ENCODE peak calls at places on chromosomes 3 and 15, in ten cellular contexts. N is naive thymus-derived CD4-positive, alpha-beta T cell; O is NCI-H1105; Z is KBM-7; L is GM13976; E is tibial artery; H is fibroblast of lung; A is cardiac muscle cell; V is T-helper 17 cell; S is activated CD8-positive, alpha-beta T cell treated with anti-CD3 and anti-CD28 coated beads, Interleukin-2, amount 10 ng/mL, durations not matched to agents 7 days and 5 days. G is an unnamed sample.

GRCh38 chr15:87672309-87672897 is 584.1 kb downstream of the NTRK3 start:
- DNase-seq in V (no peak), E (peak; percentile 29), S (no peak), A (peak; percentile 67), Z (peak; percentile 13), H (peak; percentile 39), O (no peak), L (no peak), N (no peak), G (no peak)

GRCh38 chr3:69410301-69410700 is 24.4 kb upstream of the FRMD4B start:
- DNase-seq in N (peak; percentile 56), A (peak; percentile 77), E (peak; percentile 75), S (peak; percentile 81), V (peak; percentile 22), Z (peak; percentile 81), L (peak; percentile 51), O (no peak), H (peak; percentile 49), G (peak; percentile 20)

GRCh38 chr3:4897765-4898453 is 81.3 kb upstream of the BHLHE40 start:
- DNase-seq in Z (no peak), E (peak; percentile 29), A (peak; percentile 36), H (peak; percentile 54), N (no peak), S (no peak), O (no peak), L (no peak), V (no peak), G (no peak)

GRCh38 chr3:105145516-105145915 is 221.2 kb upstream of the ALCAM start:
- DNase-seq in A (no peak), V (no peak), O (no peak), N (no peak), L (no peak), E (no peak), Z (no peak), H (no peak), S (no peak), G (no peak)

GRCh38 chr15:40320931-40321371 is 2.5 kb upstream of the INAFM2 start:
- DNase-seq in H (peak; percentile 60), S (peak; percentile 75), O (peak; percentile 52), Z (peak; percentile 72), E (peak; percentile 70), N (peak; percentile 71), A (peak; percentile 76), L (peak; percentile 76), V (peak; percentile 27), G (peak; percentile 16)

GRCh38 chr15:65374334-65374733 is 3.5 kb downstream of the IGDCC3 start:
- DNase-seq in A (no peak), L (no peak), N (no peak), H (no peak), V (no peak), O (no peak), S (no peak), Z (no peak), E (no peak), G (no peak)

GRCh38 chr15:39685999-39686613 is 96.5 kb downstream of the FSIP1 start:
- DNase-seq in Z (peak; percentile 71), S (peak; percentile 53), A (peak; percentile 78), N (peak; percentile 21), O (peak; percentile 17), H (peak; percentile 53), E (peak; percentile 20), V (no peak), L (peak; percentile 39), G (no peak)

GRCh38 chr3:99875925-99876781 is 58.5 kb downstream of the CMSS1 start:
- DNase-seq in V (peak; percentile 46), H (peak; percentile 79), S (peak; percentile 71), E (peak; percentile 77), A (peak; percentile 86), Z (peak; percentile 77), O (peak; percentile 63), N (peak; percentile 65), L (peak; percentile 85), G (peak; percentile 16)

GRCh38 chr15:65819563-65819960 is 27.5 kb upstream of the DENND4A start:
- DNase-seq in L (no peak), A (no peak), N (no peak), E (no peak), V (no peak), O (peak; percentile 33), Z (no peak), S (peak; percentile 25), H (no peak), G (peak; percentile 9)

GRCh38 chr3:123347205-123347604 is 101.7 kb downstream of the ADCY5 start:
- DNase-seq in E (no peak), Z (peak; percentile 4), V (no peak), A (no peak), N (no peak), O (no peak), L (no peak), H (no peak), S (no peak), G (no peak)

GRCh38 chr3:122942937-122943827 is 84.4 kb downstream of the SEMA5B start:
- DNase-seq in A (peak; percentile 63), N (no peak), V (no peak), Z (peak; percentile 60), L (peak; percentile 83), O (peak; percentile 39), H (peak; percentile 39), E (peak; percentile 66), S (peak; percentile 28), G (no peak)

GRCh38 chr3:136932978-136933812 is 24.6 kb upstream of the IL20RB start:
- DNase-seq in H (no peak), V (no peak), O (no peak), Z (no peak), L (no peak), S (no peak), N (no peak), E (no peak), A (no peak), G (no peak)

GRCh38 chr3:9808345-9809037 is 1.6 kb upstream of the TTLL3 start:
- DNase-seq in L (peak; percentile 47), Z (no peak), N (peak; percentile 51), V (peak; percentile 21), O (no peak), S (peak; percentile 72), A (peak; percentile 18), H (peak; percentile 17), E (no peak), G (peak; percentile 28)

GRCh38 chr3:133717424-133717823 is 28.8 kb upstream of the TF start:
- DNase-seq in N (no peak), S (no peak), L (no peak), V (no peak), A (no peak), H (no peak), Z (no peak), O (no peak), E (no peak), G (no peak)

GRCh38 chr15:42059661-42060476 is 34.5 kb downstream of the PLA2G4D start:
- DNase-seq in E (peak; percentile 49), L (peak; percentile 74), S (peak; percentile 79), Z (peak; percentile 67), H (peak; percentile 16), O (peak; percentile 6), V (peak; percentile 55), A (peak; percentile 55), N (peak; percentile 76), G (no peak)

GRCh38 chr15:68264282-68264681 is 13.3 kb upstream of the FEM1B start:
- DNase-seq in S (no peak), N (no peak), V (no peak), H (no peak), A (no peak), L (no peak), Z (no peak), O (no peak), E (no peak), G (no peak)

GRCh38 chr15:58306591-58307312 is 125.0 kb upstream of the LIPC start:
- DNase-seq in L (no peak), S (no peak), N (no peak), Z (no peak), O (no peak), E (no peak), A (peak; percentile 10), V (no peak), H (peak; percentile 34), G (no peak)

GRCh38 chr3:40939113-40940070 is 259.9 kb upstream of the CTNNB1 start:
- DNase-seq in V (no peak), L (no peak), Z (no peak), E (peak; percentile 59), S (no peak), O (no peak), H (peak; percentile 4), N (no peak), A (no peak), G (no peak)

GRCh38 chr3:54206874-54207273 is 84.5 kb downstream of the CACNA2D3 start:
- DNase-seq in O (no peak), S (no peak), L (no peak), H (no peak), E (no peak), Z (no peak), N (no peak), V (no peak), A (no peak), G (no peak)

GRCh38 chr15:90264649-90265048 is 823 bp upstream of the NGRN start:
- DNase-seq in E (no peak), V (peak; percentile 14), S (peak; percentile 48), H (no peak), Z (peak; percentile 15), N (peak; percentile 11), L (no peak), A (no peak), O (no peak), G (no peak)

GRCh38 chr15:77503240-77503639 is 82.6 kb downstream of the HMG20A start:
- DNase-seq in S (no peak), Z (no peak), O (no peak), L (no peak), H (no peak), A (no peak), V (no peak), N (no peak), E (no peak), G (no peak)

GRCh38 chr15:31405200-31405929 is 78.7 kb downstream of the KLF13 start:
- DNase-seq in H (peak; percentile 49), S (no peak), Z (peak; percentile 94), E (no peak), V (no peak), O (no peak), N (no peak), L (no peak), A (no peak), G (no peak)

GRCh38 chr15:92123848-92124631 is 269.6 kb upstream of the ST8SIA2 start:
- DNase-seq in H (no peak), Z (no peak), S (no peak), L (no peak), O (no peak), E (no peak), A (no peak), V (no peak), N (no peak), G (no peak)

GRCh38 chr3:187122261-187122660 is 17.0 kb downstream of the RPL39L start:
- DNase-seq in Z (no peak), A (no peak), V (no peak), H (peak; percentile 48), E (no peak), N (no peak), L (no peak), S (no peak), O (no peak), G (no peak)

GRCh38 chr3:53162672-53163458 is 1.9 kb downstream of the PRKCD start:
- DNase-seq in V (no peak), N (peak; percentile 25), O (no peak), S (peak; percentile 67), A (no peak), H (no peak), Z (peak; percentile 24), L (no peak), E (no peak), G (no peak)

GRCh38 chr3:49600781-49601180 is 46.5 kb downstream of the BSN start:
- DNase-seq in V (no peak), E (no peak), A (no peak), S (no peak), N (no peak), H (no peak), O (no peak), L (no peak), Z (no peak), G (no peak)

GRCh38 chr3:150760431-150761200 is 2.4 kb downstream of the SIAH2 start:
- DNase-seq in S (no peak), E (no peak), V (no peak), A (no peak), N (no peak), H (no peak), O (no peak), Z (peak; percentile 22), L (peak; percentile 62), G (no peak)

G was measured in GF-D8.